ENCODE peak calls at places on chromosomes 16 and 17, in nine cellular contexts. One of them, this sample, is unnamed.
A peak's percentile ranks its signal among the peaks of the same experiment; 100 is the strongest.

GRCh38 chr16:51146256-51146924 is 4.7 kb downstream of the SALL1 start:
- DNase-seq in GM23338: no peak
- DNase-seq in GM23248: peak; percentile 77
- DNase-seq in SK-N-SH: peak; percentile 24
- DNase-seq in OCI-LY7: peak; percentile 11
- DNase-seq in HCT116: no peak
- DNase-seq in neural progenitor cell: peak; percentile 44
- DNase-seq in PC-3: no peak
- DNase-seq in hepatocyte: no peak
- DNase-seq in this sample: no peak

GRCh38 chr17:6753006-6753445 is 2.8 kb upstream of the XAF1 start:
- DNase-seq in GM23338: peak; percentile 56
- DNase-seq in SK-N-SH: no peak
- DNase-seq in HCT116: no peak
- DNase-seq in GM23248: peak; percentile 88
- DNase-seq in OCI-LY7: peak; percentile 5
- DNase-seq in PC-3: peak; percentile 44
- DNase-seq in neural progenitor cell: peak; percentile 57
- DNase-seq in hepatocyte: peak; percentile 11
- DNase-seq in this sample: no peak

GRCh38 chr16:75420987-75421819 is 12.1 kb downstream of the CFDP1 start:
- DNase-seq in SK-N-SH: peak; percentile 71
- DNase-seq in PC-3: no peak
- DNase-seq in HCT116: no peak
- DNase-seq in GM23338: peak; percentile 91
- DNase-seq in GM23248: peak; percentile 64
- DNase-seq in hepatocyte: peak; percentile 88
- DNase-seq in OCI-LY7: no peak
- DNase-seq in neural progenitor cell: peak; percentile 85
- DNase-seq in this sample: no peak

GRCh38 chr17:81686614-81687013 is 2.8 kb downstream of the HGS start:
- DNase-seq in GM23338: no peak
- DNase-seq in GM23248: no peak
- DNase-seq in SK-N-SH: no peak
- DNase-seq in neural progenitor cell: no peak
- DNase-seq in HCT116: no peak
- DNase-seq in hepatocyte: no peak
- DNase-seq in OCI-LY7: no peak
- DNase-seq in PC-3: no peak
- DNase-seq in this sample: no peak

GRCh38 chr16:56938664-56939513 is 6.9 kb downstream of the HERPUD1 start:
- DNase-seq in hepatocyte: no peak
- DNase-seq in SK-N-SH: no peak
- DNase-seq in GM23338: no peak
- DNase-seq in PC-3: no peak
- DNase-seq in HCT116: no peak
- DNase-seq in neural progenitor cell: no peak
- DNase-seq in GM23248: no peak
- DNase-seq in OCI-LY7: no peak
- DNase-seq in this sample: peak; percentile 75

GRCh38 chr16:85662976-85663830 is 25.6 kb downstream of the GINS2 start:
- DNase-seq in PC-3: no peak
- DNase-seq in GM23248: no peak
- DNase-seq in OCI-LY7: no peak
- DNase-seq in GM23338: no peak
- DNase-seq in HCT116: no peak
- DNase-seq in SK-N-SH: no peak
- DNase-seq in neural progenitor cell: no peak
- DNase-seq in hepatocyte: no peak
- DNase-seq in this sample: no peak

GRCh38 chr17:49486012-49486641 is 9.0 kb upstream of the NGFR start:
- DNase-seq in SK-N-SH: no peak
- DNase-seq in hepatocyte: peak; percentile 46
- DNase-seq in OCI-LY7: no peak
- DNase-seq in neural progenitor cell: peak; percentile 86
- DNase-seq in GM23338: peak; percentile 97
- DNase-seq in GM23248: no peak
- DNase-seq in PC-3: no peak
- DNase-seq in HCT116: no peak
- DNase-seq in this sample: no peak

GRCh38 chr16:87380875-87381274 is 2.7 kb downstream of the FBXO31 start:
- DNase-seq in OCI-LY7: no peak
- DNase-seq in hepatocyte: no peak
- DNase-seq in GM23338: no peak
- DNase-seq in SK-N-SH: no peak
- DNase-seq in HCT116: no peak
- DNase-seq in neural progenitor cell: no peak
- DNase-seq in GM23248: peak; percentile 64
- DNase-seq in PC-3: no peak
- DNase-seq in this sample: no peak

GRCh38 chr17:10130263-10130662 is 68.1 kb downstream of the GAS7 start:
- DNase-seq in HCT116: no peak
- DNase-seq in hepatocyte: no peak
- DNase-seq in PC-3: no peak
- DNase-seq in SK-N-SH: no peak
- DNase-seq in neural progenitor cell: no peak
- DNase-seq in GM23338: no peak
- DNase-seq in OCI-LY7: no peak
- DNase-seq in GM23248: peak; percentile 70
- DNase-seq in this sample: no peak

GRCh38 chr16:84929421-84930297 is 81.7 kb downstream of the ZDHHC7 start:
- DNase-seq in GM23248: peak; percentile 70
- DNase-seq in HCT116: no peak
- DNase-seq in PC-3: no peak
- DNase-seq in neural progenitor cell: no peak
- DNase-seq in OCI-LY7: no peak
- DNase-seq in hepatocyte: no peak
- DNase-seq in GM23338: no peak
- DNase-seq in SK-N-SH: no peak
- DNase-seq in this sample: no peak

GRCh38 chr17:17363638-17364337 is 60.6 kb downstream of the NT5M start:
- DNase-seq in OCI-LY7: peak; percentile 24
- DNase-seq in neural progenitor cell: peak; percentile 1
- DNase-seq in hepatocyte: peak; percentile 48
- DNase-seq in HCT116: no peak
- DNase-seq in GM23248: no peak
- DNase-seq in SK-N-SH: peak; percentile 16
- DNase-seq in GM23338: peak; percentile 20
- DNase-seq in PC-3: no peak
- DNase-seq in this sample: no peak

GRCh38 chr17:82775033-82775823 is 23.4 kb downstream of the TBCD start:
- DNase-seq in HCT116: peak; percentile 24
- DNase-seq in GM23248: peak; percentile 66
- DNase-seq in PC-3: peak; percentile 65
- DNase-seq in OCI-LY7: peak; percentile 57
- DNase-seq in SK-N-SH: peak; percentile 41
- DNase-seq in neural progenitor cell: peak; percentile 74
- DNase-seq in GM23338: peak; percentile 83
- DNase-seq in hepatocyte: peak; percentile 74
- DNase-seq in this sample: no peak

GRCh38 chr17:35117984-35118383 is 1.7 kb downstream of the RAD51D start:
- DNase-seq in GM23338: no peak
- DNase-seq in hepatocyte: no peak
- DNase-seq in OCI-LY7: peak; percentile 63
- DNase-seq in SK-N-SH: no peak
- DNase-seq in PC-3: peak; percentile 50
- DNase-seq in GM23248: peak; percentile 59
- DNase-seq in neural progenitor cell: no peak
- DNase-seq in HCT116: no peak
- DNase-seq in this sample: peak; percentile 56

GRCh38 chr16:15498427-15499175 is 64.2 kb downstream of the BMERB1 start:
- DNase-seq in SK-N-SH: no peak
- DNase-seq in hepatocyte: no peak
- DNase-seq in GM23338: peak; percentile 41
- DNase-seq in HCT116: no peak
- DNase-seq in GM23248: peak; percentile 73
- DNase-seq in neural progenitor cell: peak; percentile 39
- DNase-seq in PC-3: peak; percentile 9
- DNase-seq in OCI-LY7: no peak
- DNase-seq in this sample: no peak

GRCh38 chr16:70434489-70435260 is 4.2 kb downstream of the ST3GAL2 start:
- DNase-seq in neural progenitor cell: no peak
- DNase-seq in GM23248: no peak
- DNase-seq in SK-N-SH: no peak
- DNase-seq in PC-3: no peak
- DNase-seq in OCI-LY7: peak; percentile 72
- DNase-seq in HCT116: no peak
- DNase-seq in hepatocyte: no peak
- DNase-seq in GM23338: no peak
- DNase-seq in this sample: no peak

GRCh38 chr16:70432304-70432799 is 6.5 kb downstream of the ST3GAL2 start:
- DNase-seq in neural progenitor cell: no peak
- DNase-seq in hepatocyte: no peak
- DNase-seq in OCI-LY7: no peak
- DNase-seq in SK-N-SH: no peak
- DNase-seq in GM23338: no peak
- DNase-seq in HCT116: no peak
- DNase-seq in GM23248: no peak
- DNase-seq in PC-3: no peak
- DNase-seq in this sample: no peak

GRCh38 chr16:70430667-70431536 is 8.0 kb downstream of the ST3GAL2 start:
- DNase-seq in hepatocyte: peak; percentile 66
- DNase-seq in HCT116: no peak
- DNase-seq in OCI-LY7: peak; percentile 94
- DNase-seq in GM23338: peak; percentile 78
- DNase-seq in PC-3: peak; percentile 12
- DNase-seq in neural progenitor cell: no peak
- DNase-seq in SK-N-SH: no peak
- DNase-seq in GM23248: peak; percentile 12
- DNase-seq in this sample: peak; percentile 62

GRCh38 chr16:70432800-70433455 is 6.0 kb downstream of the ST3GAL2 start:
- DNase-seq in GM23338: no peak
- DNase-seq in hepatocyte: no peak
- DNase-seq in GM23248: peak; percentile 32
- DNase-seq in neural progenitor cell: no peak
- DNase-seq in HCT116: no peak
- DNase-seq in OCI-LY7: peak; percentile 89
- DNase-seq in SK-N-SH: peak; percentile 38
- DNase-seq in PC-3: no peak
- DNase-seq in this sample: no peak

GRCh38 chr16:70433456-70434103 is 5.3 kb downstream of the ST3GAL2 start:
- DNase-seq in OCI-LY7: peak; percentile 25
- DNase-seq in GM23338: no peak
- DNase-seq in GM23248: peak; percentile 80
- DNase-seq in PC-3: peak; percentile 51
- DNase-seq in SK-N-SH: peak; percentile 70
- DNase-seq in HCT116: no peak
- DNase-seq in neural progenitor cell: no peak
- DNase-seq in hepatocyte: peak; percentile 66
- DNase-seq in this sample: no peak
- TF ChIP-seq EZH2phosphoT487 in OCI-LY7: no peak
- TF ChIP-seq EZH2phosphoT487 in GM23338: no peak
- TF ChIP-seq EZH2phosphoT487 in GM23248: no peak
- TF ChIP-seq EZH2phosphoT487 in PC-3: no peak
- TF ChIP-seq EZH2phosphoT487 in SK-N-SH: no peak
- TF ChIP-seq EZH2phosphoT487 in HCT116: no peak
- TF ChIP-seq EZH2phosphoT487 in neural progenitor cell: no peak
- TF ChIP-seq EZH2phosphoT487 in hepatocyte: no peak
- TF ChIP-seq EZH2phosphoT487 in this sample: no peak

GRCh38 chr16:66251406-66252160 is 114.9 kb upstream of the CDH5 start:
- DNase-seq in HCT116: no peak
- DNase-seq in hepatocyte: no peak
- DNase-seq in SK-N-SH: no peak
- DNase-seq in PC-3: no peak
- DNase-seq in neural progenitor cell: no peak
- DNase-seq in OCI-LY7: no peak
- DNase-seq in GM23248: no peak
- DNase-seq in GM23338: no peak
- DNase-seq in this sample: no peak
- H3K4me3 ChIP-seq in HCT116: no peak overlapping the region
- H3K4me3 ChIP-seq in hepatocyte: no peak overlapping the region
- H3K4me3 ChIP-seq in SK-N-SH: no peak overlapping the region
- H3K4me3 ChIP-seq in PC-3: no peak overlapping the region
- H3K4me3 ChIP-seq in neural progenitor cell: no peak overlapping the region
- H3K4me3 ChIP-seq in OCI-LY7: no peak overlapping the region
- H3K4me3 ChIP-seq in GM23248: peak overlapping the region; percentile 38
- H3K4me3 ChIP-seq in GM23338: no peak overlapping the region
- H3K4me3 ChIP-seq in this sample: no peak overlapping the region

DNA sequence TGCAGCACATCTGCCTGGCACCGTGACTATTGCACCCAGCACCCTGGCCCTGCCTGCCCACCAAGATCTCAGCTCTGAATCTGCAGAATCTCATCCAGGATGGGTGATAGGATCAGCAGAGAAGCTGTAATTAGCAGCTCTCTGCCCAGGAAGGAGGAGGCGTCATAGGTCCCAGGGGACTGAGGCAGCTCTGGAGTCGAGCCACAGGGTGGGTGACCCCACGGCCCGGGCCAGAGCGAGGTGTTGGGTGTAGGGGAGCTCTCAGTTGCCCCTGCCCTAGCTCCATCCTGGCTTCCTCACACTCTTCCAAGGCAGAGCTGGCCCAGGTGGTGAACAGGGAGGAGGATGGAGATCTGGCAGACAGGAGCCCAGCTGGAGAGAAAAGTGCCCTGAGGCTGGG is 18.2 kb upstream of the FAM83G start:
- DNase-seq in hepatocyte: no peak
- DNase-seq in GM23338: no peak
- DNase-seq in HCT116: no peak
- DNase-seq in SK-N-SH: no peak
- DNase-seq in PC-3: no peak
- DNase-seq in neural progenitor cell: no peak
- DNase-seq in OCI-LY7: no peak
- DNase-seq in GM23248: no peak
- DNase-seq in this sample: no peak
- H3K4me2 ChIP-seq in hepatocyte: no peak overlapping the region
- H3K4me2 ChIP-seq in GM23338: no peak overlapping the region
- H3K4me2 ChIP-seq in HCT116: no peak overlapping the region
- H3K4me2 ChIP-seq in SK-N-SH: no peak overlapping the region
- H3K4me2 ChIP-seq in PC-3: no peak overlapping the region
- H3K4me2 ChIP-seq in neural progenitor cell: no peak overlapping the region
- H3K4me2 ChIP-seq in OCI-LY7: no peak overlapping the region
- H3K4me2 ChIP-seq in GM23248: no peak overlapping the region
- H3K4me2 ChIP-seq in this sample: no peak overlapping the region

GRCh38 chr16:62829615-62830014 is 793.4 kb upstream of the CDH8 start:
- DNase-seq in GM23338: peak; percentile 32
- DNase-seq in SK-N-SH: no peak
- DNase-seq in GM23248: no peak
- DNase-seq in PC-3: no peak
- DNase-seq in OCI-LY7: no peak
- DNase-seq in hepatocyte: no peak
- DNase-seq in HCT116: no peak
- DNase-seq in neural progenitor cell: no peak
- DNase-seq in this sample: no peak
- TF ChIP-seq EZH2phosphoT487 in GM23338: no peak
- TF ChIP-seq EZH2phosphoT487 in SK-N-SH: no peak
- TF ChIP-seq EZH2phosphoT487 in GM23248: no peak
- TF ChIP-seq EZH2phosphoT487 in PC-3: no peak
- TF ChIP-seq EZH2phosphoT487 in OCI-LY7: no peak
- TF ChIP-seq EZH2phosphoT487 in hepatocyte: no peak
- TF ChIP-seq EZH2phosphoT487 in HCT116: no peak
- TF ChIP-seq EZH2phosphoT487 in neural progenitor cell: no peak
- TF ChIP-seq EZH2phosphoT487 in this sample: no peak

This sample was measured in MM.1S.